ENCODE peak calls at places on chromosomes 13 and 19, in four cellular contexts. R is caudate nucleus, J is psoas muscle, X is RWPE1. S is an unnamed sample.

GRCh38 chr19:29873024-29873800 is 61.4 kb downstream of the CCNE1 start:
- DNase-seq in J (peak; percentile 83), R (no peak), X (peak; percentile 56), S (no peak)

GRCh38 chr13:109481046-109481445 is 305.3 kb downstream of the IRS2 start:
- DNase-seq in X (no peak), J (no peak), R (no peak), S (no peak)

GRCh38 chr19:33388231-33388816 is 14.8 kb downstream of the CEBPG start:
- DNase-seq in R (no peak), J (peak; percentile 83), X (no peak), S (no peak)

GRCh38 chr19:56217039-56217949 is 15.2 kb downstream of the ZSCAN5C start:
- DNase-seq in J (no peak), R (no peak), X (peak; percentile 50), S (peak; percentile 53)

GRCh38 chr19:4061683-4062575 is 4.8 kb downstream of the ZBTB7A start:
- DNase-seq in J (peak; percentile 63), R (no peak), X (no peak), S (no peak)

GRCh38 chr13:30148171-30148754 is 159.1 kb downstream of the KATNAL1 start:
- DNase-seq in J (no peak), X (no peak), R (no peak), S (no peak)

GRCh38 chr19:45049073-45049736 is 10.4 kb downstream of the CLASRP start:
- DNase-seq in R (no peak), J (peak; percentile 63), X (no peak), S (no peak)

GRCh38 chr13:109622006-109622405 is 164.4 kb downstream of the IRS2 start:
- DNase-seq in X (no peak), R (no peak), J (no peak), S (no peak)

GRCh38 chr19:44903602-44904425 is 1.8 kb upstream of the APOE start:
- DNase-seq in X (peak; percentile 45), J (peak; percentile 84), R (peak; percentile 44), S (no peak)

GRCh38 chr13:20217168-20217567 is 15.0 kb downstream of the GJB6 start:
- DNase-seq in R (no peak), X (no peak), J (no peak), S (no peak)

GRCh38 chr13:96379967-96380366 is 290.1 kb downstream of the HS6ST3 start:
- DNase-seq in R (no peak), X (no peak), J (no peak), S (no peak)

GRCh38 chr19:18594096-18594823 is 5.7 kb downstream of the REX1BD start:
- DNase-seq in J (peak; percentile 87), X (peak; percentile 76), R (no peak), S (no peak)

GRCh38 chr19:36421749-36422481 is 3.5 kb upstream of the ZFP82 start:
- DNase-seq in X (no peak), J (no peak), R (no peak), S (no peak)

GRCh38 chr13:107351305-107351704 is 783.4 kb upstream of the ARGLU1 start:
- DNase-seq in J (no peak), R (no peak), X (no peak), S (no peak)

GRCh38 chr19:48596679-48597465 is 9.7 kb upstream of the SPACA4 start:
- DNase-seq in X (no peak), J (no peak), R (no peak), S (no peak)

GRCh38 chr13:59906413-59907027 is 257.2 kb downstream of the DIAPH3 start:
- DNase-seq in J (no peak), X (peak; percentile 6), R (no peak), S (no peak)

GRCh38 chr13:50107205-50107604 is 92.0 kb downstream of the KCNRG start:
- DNase-seq in R (no peak), J (no peak), X (no peak), S (no peak)

GRCh38 chr13:82292334-82292733 is 1589.9 kb downstream of the SLITRK1 start:
- DNase-seq in X (no peak), R (no peak), J (no peak), S (no peak)

GRCh38 chr13:108859202-108860012 is 230.0 kb downstream of the MYO16 start:
- DNase-seq in R (no peak), J (no peak), X (no peak), S (no peak)

GRCh38 chr13:98510156-98510509 is 66.8 kb downstream of the STK24 start:
- DNase-seq in J (no peak), X (no peak), R (no peak), S (no peak)

GRCh38 chr13:98509271-98510155 is 67.4 kb downstream of the STK24 start:
- DNase-seq in J (no peak), R (no peak), X (peak; percentile 80), S (peak; percentile 70)

GRCh38 chr13:98507060-98507797 is 69.7 kb downstream of the STK24 start:
- DNase-seq in J (no peak), X (no peak), R (no peak), S (no peak)

GRCh38 chr13:98506343-98507059 is 70.4 kb downstream of the STK24 start:
- DNase-seq in J (no peak), X (no peak), R (no peak), S (no peak)

GRCh38 chr13:98508280-98509074 is 68.4 kb downstream of the STK24 start:
- DNase-seq in J (no peak), R (no peak), X (peak; percentile 36), S (no peak)
- H3K27ac ChIP-seq in J (peak overlapping the region; percentile 58), R (no peak overlapping the region), X (no peak overlapping the region), S (peak overlapping the region; percentile 97)

GRCh38 chr19:54696117-54696548 is 28.1 kb upstream of the KIR3DL3 start:
- DNase-seq in J (no peak), X (no peak), R (no peak), S (no peak)
- H3K27ac ChIP-seq in J (no peak overlapping the region), X (no peak overlapping the region), R (no peak overlapping the region), S (no peak overlapping the region)

DNA sequence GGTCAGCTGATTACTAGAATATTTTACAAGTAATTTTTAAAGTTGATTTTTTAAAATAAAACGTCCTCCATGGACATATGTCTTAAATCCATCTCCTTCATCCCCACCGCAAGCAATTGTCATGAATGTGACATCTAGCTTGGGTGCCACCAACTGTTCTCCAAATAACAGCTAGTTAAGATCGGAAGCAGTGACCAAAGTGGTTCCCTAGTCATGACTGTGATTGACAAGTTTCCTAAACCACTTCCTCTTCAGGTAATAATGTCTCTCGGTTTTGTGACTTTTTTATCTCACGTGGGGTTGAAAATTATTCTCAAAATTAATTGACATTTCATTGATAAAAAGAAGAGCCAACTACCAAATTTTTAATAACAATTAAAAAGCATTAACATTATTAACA is 135.3 kb upstream of the MIR17HG start:
- DNase-seq in X (no peak), R (no peak), J (no peak), S (no peak)
- H3K27ac ChIP-seq in X (no peak overlapping the region), R (no peak overlapping the region), J (no peak overlapping the region), S (no peak overlapping the region)

GRCh38 chr19:35379992-35380391 is 9.1 kb downstream of the GPR42 start:
- DNase-seq in J (no peak), R (no peak), X (no peak), S (no peak)
- H3K27ac ChIP-seq in J (no peak overlapping the region), R (no peak overlapping the region), X (no peak overlapping the region), S (no peak overlapping the region)

GRCh38 chr13:43596924-43597598 is 189.7 kb downstream of the ENOX1 start:
- DNase-seq in J (no peak), X (no peak), R (no peak), S (no peak)

GRCh38 chr13:43597599-43597945 is 189.2 kb downstream of the ENOX1 start:
- DNase-seq in J (no peak), X (no peak), R (no peak), S (no peak)
- H3K27ac ChIP-seq in J (no peak overlapping the region), X (no peak overlapping the region), R (no peak overlapping the region), S (no peak overlapping the region)

DNA sequence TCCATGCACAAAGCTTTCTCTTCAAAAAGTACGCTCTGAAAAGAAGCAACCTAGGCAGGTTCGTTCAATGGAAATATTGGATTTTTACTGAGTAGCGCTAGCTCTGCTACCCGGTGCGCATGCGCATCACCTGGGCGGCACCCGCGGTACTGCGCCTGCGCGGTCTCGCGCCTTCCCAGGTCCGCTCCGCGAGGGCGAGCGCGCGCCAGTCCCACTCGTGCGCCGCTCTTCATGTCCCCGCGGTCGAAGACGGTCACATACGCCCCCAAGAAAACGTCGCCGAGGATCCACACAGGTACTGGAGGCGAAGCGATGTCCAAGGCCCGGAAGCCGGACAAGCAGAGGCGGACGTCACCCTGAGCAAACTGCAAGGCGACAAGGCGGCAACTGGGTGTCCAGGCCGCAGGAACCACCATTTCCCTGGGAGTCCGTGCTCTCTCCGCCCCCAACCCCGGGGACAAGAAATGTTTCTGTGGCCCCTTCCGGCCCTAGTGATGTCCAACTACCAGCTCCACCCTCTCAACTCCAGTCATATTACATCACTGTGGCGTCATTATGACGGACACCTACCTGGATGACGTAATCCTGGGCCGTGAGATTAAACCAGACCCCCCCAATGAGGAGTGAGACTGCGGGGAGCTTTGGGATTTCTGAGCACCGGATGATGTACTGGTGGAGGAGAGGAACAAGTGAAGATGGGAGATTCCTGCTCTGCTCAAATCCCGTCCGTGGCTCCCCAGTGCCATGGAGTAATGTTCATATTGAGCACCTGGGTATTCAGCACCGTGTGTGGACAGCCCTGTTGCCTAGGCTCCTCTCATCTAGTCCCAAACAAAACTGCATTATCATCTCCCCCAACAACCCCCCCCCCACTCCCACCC is 4.8 kb upstream of the KCNC3 start:
- DNase-seq in X (peak; percentile 99), J (peak; percentile 90), R (peak; percentile 76), S (no peak)
- H3K27ac ChIP-seq in X (peak overlapping the region; percentile 43), J (peak overlapping the region; percentile 81), R (peak overlapping the region; percentile 96), S (no peak overlapping the region)

GRCh38 chr19:49688531-49689132 is 762 bp upstream of the ADM5 start:
- DNase-seq in X (no peak), R (no peak), J (no peak), S (no peak)

GRCh38 chr19:49687566-49688316 is 1.7 kb upstream of the ADM5 start:
- DNase-seq in J (no peak), X (no peak), R (no peak), S (no peak)

GRCh38 chr19:49690073-49690655 is 752 bp upstream of the CPT1C start:
- DNase-seq in J (no peak), X (no peak), R (no peak), S (no peak)

GRCh38 chr19:49690656-49691242 is at the start of gene CPT1C:
- DNase-seq in R (no peak), J (peak; percentile 79), X (peak; percentile 69), S (no peak)

DNA sequence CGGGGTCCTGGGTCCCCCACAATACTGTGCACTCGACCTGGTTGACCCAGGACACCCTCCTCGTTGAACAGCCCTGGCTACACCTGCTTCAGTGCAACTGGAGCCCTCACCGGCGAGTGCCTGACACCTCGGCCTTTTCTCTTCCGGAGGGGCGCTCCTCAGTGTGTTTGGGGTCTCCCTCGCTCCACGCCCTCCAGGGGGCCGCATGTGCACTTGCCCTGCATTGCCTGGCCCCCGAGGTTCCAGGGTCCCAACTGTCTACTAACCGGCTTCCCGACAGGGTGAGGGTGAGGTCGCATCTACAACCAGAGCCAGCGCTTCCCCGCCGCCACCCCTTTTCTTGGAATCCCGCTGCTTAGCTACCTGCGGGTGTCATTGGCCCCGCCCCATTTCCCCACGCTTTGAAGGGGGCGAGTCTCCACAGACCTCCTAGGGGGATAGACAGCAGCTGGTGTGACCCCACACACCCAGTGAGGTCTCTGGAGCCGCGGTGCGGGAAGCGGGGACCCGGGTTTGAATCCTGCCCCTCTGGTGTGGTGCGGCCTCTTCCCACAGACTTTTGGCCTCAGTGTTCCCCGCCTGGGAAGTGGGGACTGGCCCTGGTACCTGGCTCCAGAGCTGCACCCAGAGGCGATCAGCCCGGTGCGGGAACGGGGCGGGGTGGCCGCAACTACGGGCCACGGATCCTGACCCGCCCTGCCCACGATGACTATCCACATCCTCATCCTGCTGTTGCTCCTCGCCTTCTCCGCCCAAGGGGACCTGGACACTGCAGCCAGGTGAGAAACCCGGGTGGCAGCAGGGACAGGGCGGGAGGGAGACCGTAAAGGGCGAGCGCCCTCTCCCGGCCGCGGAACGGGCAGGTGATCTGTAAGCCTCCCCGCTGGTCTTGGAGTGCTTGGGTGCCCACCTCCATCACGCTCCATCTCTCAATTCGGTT is at the start of gene ADM5:
- DNase-seq in J (peak; percentile 77), X (no peak), R (no peak), S (no peak)
- H3K27ac ChIP-seq in J (peak within 1 kb of the TSS; percentile 23), X (peak within 1 kb of the TSS; percentile 34), R (peak within 1 kb of the TSS; percentile 70), S (no peak within 1 kb of the TSS)